ENCODE peak calls at places on chromosome 18, in ten cellular contexts. Z is RWPE1; C is stimulated activated CD8-positive, alpha-beta memory T cell treated with anti-CD3 and anti-CD28 coated beads, Interleukin-7, amount 100 ng/mL, for 1 hour; S is astrocyte of the spinal cord; E is mesenchymal stem cell; F is CD4-positive, alpha-beta memory T cell; Y is fibroblast of mammary gland; T is activated CD8-positive, alpha-beta memory T cell treated with anti-CD3 and anti-CD28 coated beads for 24 hours; K is SK-MEL-5; O is glutamatergic neuron. L is an unnamed sample.

GRCh38 chr18:26386421-26386820 is 160.2 kb downstream of the TAF4B start:
- DNase-seq in Z (no peak), C (no peak), S (peak), E (no peak), F (no peak), Y (peak), T (no peak), K (peak), O (no peak), L (peak)

GRCh38 chr18:39406941-39407340 is 1841.3 kb upstream of the CELF4 start:
- DNase-seq in Z (no peak), C (no peak), S (no peak), E (no peak), F (no peak), Y (no peak), T (no peak), K (no peak), O (no peak), L (no peak)

GRCh38 chr18:23812566-23813440 is 123.5 kb downstream of the LAMA3 start:
- DNase-seq in Z (peak), C (no peak), S (peak), E (peak), F (peak), Y (peak), T (no peak), K (peak), O (no peak), L (peak)

GRCh38 chr18:44715245-44715644 is 34.6 kb downstream of the SETBP1 start:
- DNase-seq in Z (peak), C (no peak), S (peak), E (peak), F (no peak), Y (peak), T (no peak), K (no peak), O (no peak), L (peak)

GRCh38 chr18:6624271-6624670 is 105.2 kb upstream of the ARHGAP28 start:
- DNase-seq in Z (peak), C (no peak), S (peak), E (peak), F (no peak), Y (peak), T (no peak), K (no peak), O (no peak), L (peak)

GRCh38 chr18:49094136-49094535 is 143.4 kb upstream of the SMAD7 start:
- DNase-seq in Z (no peak), C (no peak), S (peak), E (peak), F (no peak), Y (peak), T (no peak), K (peak), O (no peak), L (peak)

GRCh38 chr18:8329186-8329771 is 280.0 kb upstream of the RAB12 start:
- DNase-seq in Z (no peak), C (no peak), S (peak), E (peak), F (no peak), Y (peak), T (no peak), K (no peak), O (no peak), L (peak)

GRCh38 chr18:37460616-37461015 is 105.0 kb downstream of the CELF4 start:
- DNase-seq in Z (no peak), C (no peak), S (no peak), E (peak), F (no peak), Y (peak), T (no peak), K (no peak), O (no peak), L (no peak)

GRCh38 chr18:33706391-33706790 is 128.4 kb downstream of the ASXL3 start:
- DNase-seq in Z (no peak), C (no peak), S (no peak), E (peak), F (no peak), Y (peak), T (no peak), K (no peak), O (no peak), L (no peak)

GRCh38 chr18:24395049-24395780 is 2.4 kb downstream of the OSBPL1A start:
- DNase-seq in Z (no peak), C (no peak), S (no peak), E (peak), F (no peak), Y (peak), T (no peak), K (peak), O (no peak), L (peak)

GRCh38 chr18:25467226-25468065 is 115.5 kb upstream of the ZNF521 start:
- DNase-seq in Z (no peak), C (no peak), S (no peak), E (no peak), F (no peak), Y (peak), T (no peak), K (no peak), O (peak), L (no peak)

GRCh38 chr18:8218263-8218662 is 391.0 kb upstream of the RAB12 start:
- DNase-seq in Z (no peak), C (no peak), S (no peak), E (no peak), F (no peak), Y (no peak), T (no peak), K (no peak), O (no peak), L (no peak)

GRCh38 chr18:36035253-36035652 is 32.1 kb downstream of the RPRD1A start:
- DNase-seq in Z (no peak), C (no peak), S (no peak), E (no peak), F (no peak), Y (no peak), T (no peak), K (peak), O (no peak), L (no peak)

GRCh38 chr18:79111483-79111882 is 42.3 kb downstream of the ATP9B start:
- DNase-seq in Z (no peak), C (no peak), S (no peak), E (no peak), F (no peak), Y (no peak), T (no peak), K (no peak), O (no peak), L (no peak)

GRCh38 chr18:57923606-57924005 is 120.4 kb upstream of the NEDD4L start:
- DNase-seq in Z (no peak), C (no peak), S (no peak), E (no peak), F (no peak), Y (no peak), T (no peak), K (no peak), O (peak), L (no peak)

GRCh38 chr18:7754725-7755181 is 187.6 kb downstream of the PTPRM start:
- DNase-seq in Z (no peak), C (no peak), S (no peak), E (peak), F (no peak), Y (no peak), T (no peak), K (no peak), O (no peak), L (peak)

L was measured in iris pigment epithelial cell.